ENCODE peak calls at places on chromosomes 7 and 10, in four cellular contexts. H is A549, J is HepG2, F is GM12878. I is an unnamed sample.

GRCh38 chr7:142053988-142054387 is 57.5 kb upstream of the MGAM2 start:
- DNase-seq in H (no peak), J (no peak), F (no peak), I (no peak)

GRCh38 chr10:102231357-102232318 is 5.5 kb downstream of the ELOVL3 start:
- DNase-seq in J (peak), H (peak), F (no peak), I (peak)

GRCh38 chr7:46461334-46461777 is 540.3 kb upstream of the IGFBP3 start:
- DNase-seq in H (no peak), J (no peak), F (no peak), I (peak)

GRCh38 chr10:26987851-26988250 is 112.4 kb downstream of the ANKRD26 start:
- DNase-seq in J (no peak), H (no peak), F (no peak), I (no peak)

GRCh38 chr10:91908358-91909177 is 718 bp downstream of the FGFBP3 start:
- DNase-seq in J (peak), F (peak), H (peak), I (peak)

GRCh38 chr7:136869991-136870798 is 1.7 kb downstream of the CHRM2 start:
- DNase-seq in H (no peak), J (no peak), F (no peak), I (no peak)

GRCh38 chr7:30646154-30646553 is 36.1 kb downstream of the CRHR2 start:
- DNase-seq in F (no peak), J (no peak), H (no peak), I (no peak)

GRCh38 chr10:52258791-52259427 is 55.2 kb upstream of the DKK1 start:
- DNase-seq in H (no peak), J (no peak), F (no peak), I (no peak)

GRCh38 chr7:26441640-26442277 is 150.1 kb downstream of the SNX10 start:
- DNase-seq in H (no peak), J (no peak), F (no peak), I (no peak)

GRCh38 chr10:110629680-110630191 is 14.4 kb upstream of the RBM20 start:
- DNase-seq in J (peak), H (no peak), F (no peak), I (no peak)

GRCh38 chr7:45574521-45575500 is 643 bp downstream of the ADCY1 start:
- DNase-seq in H (peak), J (peak), F (no peak), I (peak)

GRCh38 chr10:113663908-113664307 is at the start of gene NRAP:
- DNase-seq in F (no peak), H (no peak), J (no peak), I (no peak)

GRCh38 chr10:113663142-113663541 is 699 bp downstream of the NRAP start:
- DNase-seq in H (peak), F (no peak), J (no peak), I (no peak)

GRCh38 chr10:113665806-113666354 is 2.0 kb upstream of the NRAP start:
- DNase-seq in H (no peak), J (no peak), F (no peak), I (no peak)

GRCh38 chr10:113665352-113665751 is 1.5 kb upstream of the NRAP start:
- DNase-seq in H (no peak), F (no peak), J (no peak), I (no peak)

DNA sequence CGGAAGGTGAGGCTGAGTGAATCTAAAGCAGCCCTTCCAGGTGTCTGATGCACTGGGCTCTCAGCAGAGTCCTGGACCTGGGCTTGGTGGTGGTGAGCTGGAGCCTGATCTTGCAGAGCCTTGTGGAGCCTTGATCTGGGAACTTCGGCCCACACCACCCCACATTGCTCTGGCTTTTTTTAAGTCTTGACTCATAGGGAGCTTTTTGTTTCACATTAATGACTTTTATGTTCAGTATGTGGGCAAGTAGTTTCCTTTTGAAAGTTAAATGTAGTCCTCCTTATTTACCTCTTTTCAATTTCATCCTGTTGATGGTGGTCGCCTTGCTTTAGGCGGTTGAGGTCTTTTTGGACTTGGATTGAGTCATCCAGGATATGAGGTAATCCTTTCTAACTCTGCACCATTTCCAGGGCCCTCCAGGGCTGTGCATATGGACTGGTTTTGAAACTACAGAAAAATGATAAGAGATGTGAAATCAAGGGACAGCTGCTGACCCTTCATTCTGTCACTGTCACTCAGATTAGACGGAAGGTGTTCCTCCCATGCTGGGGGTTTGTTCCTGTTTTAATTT is 2.9 kb upstream of the NRAP start:
- DNase-seq in H (no peak), J (no peak), F (no peak), I (no peak)
- TF ChIP-seq CHD2 in H (no peak), J (no peak), F (no peak), I (no peak)

GRCh38 chr10:72461085-72461484 is 106.4 kb upstream of the DNAJB12 start:
- DNase-seq in J (no peak), F (no peak), H (no peak), I (no peak)

GRCh38 chr10:72460271-72460670 is 105.6 kb upstream of the DNAJB12 start:
- DNase-seq in H (no peak), F (no peak), J (no peak), I (no peak)

DNA sequence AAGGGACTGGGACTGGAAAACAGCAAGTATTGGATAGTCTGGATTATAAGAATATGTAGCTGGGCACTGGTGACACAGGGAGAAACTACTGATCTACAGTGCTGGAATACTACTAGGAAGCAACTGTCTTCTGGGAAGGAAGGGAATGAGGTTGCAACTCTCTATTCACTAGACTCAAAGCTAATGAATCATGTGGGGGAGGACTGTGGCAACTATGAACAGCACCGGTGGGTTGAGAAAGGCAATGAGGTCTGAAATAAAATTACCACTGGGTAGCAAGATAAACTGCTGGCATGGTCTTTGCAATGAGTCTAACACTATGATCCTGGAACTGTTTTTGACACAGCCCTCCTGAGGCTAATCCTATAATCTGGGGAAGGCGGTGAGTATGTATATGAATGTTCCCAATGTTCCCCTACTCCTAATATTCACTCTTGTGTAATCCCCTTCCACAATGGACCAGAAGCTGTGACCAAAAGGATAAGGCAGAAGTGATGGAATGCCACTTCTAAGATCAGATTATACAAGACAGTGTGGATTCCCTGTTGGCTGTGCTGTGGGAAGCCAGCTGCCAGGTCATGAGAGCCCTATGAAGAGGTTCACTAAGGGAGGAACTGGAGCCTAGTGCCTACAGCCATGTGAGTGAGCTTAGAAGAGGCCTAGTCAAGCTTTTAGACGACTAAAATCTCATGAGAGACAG is 101.3 kb upstream of the DNAJB12 start:
- DNase-seq in H (no peak), F (no peak), J (no peak), I (no peak)
- TF ChIP-seq POLR2AphosphoS2 in H (no peak), F (no peak), J (no peak), I (no peak)

GRCh38 chr7:23184709-23185354 is 3.0 kb downstream of the NUP42 start:
- DNase-seq in F (peak), J (peak), H (peak), I (peak)
- TF ChIP-seq CHD2 in F (no peak), J (no peak), H (no peak), I (no peak)

GRCh38 chr7:143394777-143395176 is 13.6 kb downstream of the ZYX start:
- DNase-seq in J (no peak), H (no peak), F (no peak), I (no peak)

GRCh38 chr7:143391462-143392404 is 10.6 kb downstream of the ZYX start:
- DNase-seq in J (no peak), F (no peak), H (no peak), I (no peak)

GRCh38 chr7:143392875-143393266 is 11.7 kb downstream of the ZYX start:
- DNase-seq in F (no peak), J (no peak), H (no peak), I (peak)

GRCh38 chr7:143394068-143394467 is 12.9 kb downstream of the ZYX start:
- DNase-seq in H (no peak), F (no peak), J (no peak), I (no peak)

DNA sequence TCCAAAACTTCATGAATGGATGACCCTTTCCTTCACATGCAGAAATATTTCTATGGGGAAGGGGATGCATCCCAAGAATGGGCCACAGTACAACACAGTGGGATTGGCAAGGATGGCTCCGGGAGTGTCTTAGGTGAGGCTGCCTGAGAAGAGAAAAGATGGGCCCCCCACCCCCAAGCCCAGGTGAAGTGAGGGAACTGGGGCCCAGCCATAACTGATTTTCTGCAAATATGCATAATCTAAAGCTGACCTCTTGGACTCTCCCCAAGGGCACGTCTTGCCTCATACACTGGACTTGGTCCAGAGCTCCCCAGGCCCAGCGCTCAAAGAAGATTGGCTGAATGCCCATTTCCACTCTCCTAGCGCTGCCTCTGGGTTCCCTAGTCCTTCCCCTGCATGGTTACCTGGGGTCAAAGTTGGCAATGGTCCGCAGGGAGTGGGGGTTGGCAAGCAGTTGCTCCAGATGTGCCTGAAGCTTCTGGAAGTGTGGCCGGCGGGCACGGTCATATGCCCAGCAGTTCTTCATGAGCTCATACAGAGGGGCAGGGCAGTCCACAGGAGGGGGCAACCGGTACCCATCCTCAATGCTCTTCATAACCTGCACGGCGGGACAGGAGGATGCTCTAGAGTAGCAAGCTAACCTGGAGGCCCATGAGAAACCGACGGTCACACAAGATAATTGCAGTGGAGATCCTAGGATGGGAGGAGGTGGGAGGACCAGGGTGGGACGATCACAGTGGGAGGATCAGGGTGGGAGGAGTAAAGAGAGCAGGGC is 12.3 kb downstream of the ZYX start:
- DNase-seq in J (peak), H (no peak), F (no peak), I (no peak)
- TF ChIP-seq POLR2AphosphoS2 in J (no peak), H (no peak), F (no peak), I (no peak)

DNA sequence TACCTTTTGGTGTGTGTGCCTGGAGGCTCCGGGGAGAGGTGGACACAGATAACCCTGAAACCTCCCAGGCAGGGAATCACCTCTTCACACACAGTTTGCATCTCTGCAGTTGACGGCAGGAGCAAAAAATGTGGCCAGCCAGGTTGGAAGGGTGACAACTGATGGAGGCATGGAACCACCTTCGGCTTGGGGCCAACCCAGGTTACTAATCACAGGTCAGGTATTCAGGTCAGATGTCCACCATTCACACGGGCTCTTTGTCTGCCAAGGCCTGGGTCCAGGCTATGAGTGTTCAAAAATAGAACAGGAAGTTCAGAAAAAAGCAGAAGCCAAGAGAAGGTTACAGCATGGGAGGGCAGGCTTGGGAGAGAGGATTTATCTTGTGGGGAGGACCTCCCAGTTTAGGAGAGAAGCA is 137.2 kb upstream of the EFCAB10 start:
- DNase-seq in H (no peak), F (no peak), J (no peak), I (no peak)
- TF ChIP-seq CHD2 in H (no peak), F (no peak), J (no peak), I (no peak)

GRCh38 chr10:70815504-70816219 is at the start of gene SGPL1:
- DNase-seq in H (peak), F (peak), J (peak), I (peak)
- TF ChIP-seq POLR2AphosphoS2 in H (no peak), F (no peak), J (no peak), I (no peak)

GRCh38 chr7:42672339-42672990 is 239.4 kb downstream of the C7orf25 start:
- DNase-seq in F (no peak), J (no peak), H (no peak), I (no peak)
- TF ChIP-seq CHD2 in F (no peak), J (no peak), H (no peak), I (no peak)

I was measured in K562.